ENCODE peak calls at places on chromosomes 7 and 10, in five cellular contexts. H is iPS-NIHi11; F is SIG-M5; V is astrocyte of the hippocampus; I is stimulated activated CD4-positive, alpha-beta T cell treated with anti-CD3 and anti-CD28 coated beads, Interleukin-4, amount 100 ng/mL, for 1 hour. W is an unnamed sample.

GRCh38 chr7:158824028-158824427 is 5.3 kb downstream of the ESYT2 start:
- DNase-seq in H (no peak), F (peak; percentile 81), V (no peak), I (peak; percentile 17), W (peak; percentile 63)

GRCh38 chr7:40697653-40698052 is 562.8 kb downstream of the SUGCT start:
- DNase-seq in H (no peak), F (no peak), V (no peak), I (no peak), W (no peak)

GRCh38 chr7:32513205-32513604 is 17.9 kb downstream of the AVL9 start:
- DNase-seq in H (no peak), F (no peak), V (no peak), I (no peak), W (no peak)

GRCh38 chr7:105853931-105854419 is 22.4 kb downstream of the ATXN7L1 start:
- DNase-seq in H (peak; percentile 19), F (no peak), V (no peak), I (no peak), W (no peak)

GRCh38 chr10:43461950-43462349 is 25.0 kb downstream of the ZNF487 start:
- DNase-seq in H (peak; percentile 48), F (peak; percentile 26), V (peak; percentile 85), I (no peak), W (no peak)

GRCh38 chr10:60099998-60100747 is 193.8 kb upstream of the CCDC6 start:
- DNase-seq in H (peak; percentile 52), F (no peak), V (peak; percentile 74), I (no peak), W (no peak)

GRCh38 chr7:67518580-67518979 is 521.9 kb downstream of the TYW1 start:
- DNase-seq in H (no peak), F (no peak), V (no peak), I (no peak), W (no peak)

GRCh38 chr7:27784399-27785053 is 44.6 kb downstream of the TAX1BP1 start:
- DNase-seq in H (peak; percentile 18), F (no peak), V (peak; percentile 64), I (no peak), W (no peak)

GRCh38 chr7:112184455-112184854 is 21.7 kb downstream of the DOCK4 start:
- DNase-seq in H (no peak), F (no peak), V (no peak), I (no peak), W (no peak)

GRCh38 chr7:99308461-99309074 is 17.1 kb upstream of the ARPC1A start:
- DNase-seq in H (no peak), F (no peak), V (no peak), I (no peak), W (no peak)

GRCh38 chr10:60521974-60522405 is 132.3 kb upstream of the ANK3 start:
- DNase-seq in H (peak; percentile 22), F (no peak), V (peak; percentile 82), I (no peak), W (no peak)

GRCh38 chr7:94666879-94667587 is 11.1 kb upstream of the SGCE start:
- DNase-seq in H (no peak), F (no peak), V (no peak), I (no peak), W (no peak)

GRCh38 chr7:33700001-33700899 is 205.1 kb upstream of the BMPER start:
- DNase-seq in H (no peak), F (no peak), V (no peak), I (no peak), W (no peak)

GRCh38 chr10:47303105-47303504 is 3.1 kb downstream of the GDF10 start:
- DNase-seq in H (no peak), F (no peak), V (no peak), I (no peak), W (no peak)

GRCh38 chr7:121107923-121108498 is 119.5 kb downstream of the CPED1 start:
- DNase-seq in H (peak; percentile 46), F (no peak), V (peak; percentile 82), I (no peak), W (no peak)

GRCh38 chr10:100364735-100365391 is 17.8 kb downstream of the SCD start:
- DNase-seq in H (peak; percentile 47), F (no peak), V (peak; percentile 79), I (no peak), W (no peak)

GRCh38 chr7:75980126-75980864 is 14.1 kb downstream of the TMEM120A start:
- DNase-seq in H (no peak), F (no peak), V (no peak), I (no peak), W (no peak)

GRCh38 chr7:96388620-96389383 is 66.9 kb upstream of the SLC25A13 start:
- DNase-seq in H (no peak), F (no peak), V (peak; percentile 77), I (no peak), W (no peak)

GRCh38 chr7:80847895-80848294 is 71.0 kb downstream of the SEMA3C start:
- DNase-seq in H (no peak), F (no peak), V (no peak), I (no peak), W (no peak)

GRCh38 chr10:21487416-21488180 is 37.9 kb downstream of the SKIDA1 start:
- DNase-seq in H (no peak), F (no peak), V (no peak), I (no peak), W (no peak)

GRCh38 chr10:71302874-71303568 is 16.0 kb upstream of the SLC29A3 start:
- DNase-seq in H (peak; percentile 76), F (peak; percentile 2), V (peak; percentile 65), I (no peak), W (no peak)

GRCh38 chr7:22433710-22434460 is 66.1 kb downstream of the STEAP1B start:
- DNase-seq in H (peak; percentile 31), F (no peak), V (no peak), I (no peak), W (no peak)

GRCh38 chr10:16440396-16441105 is 3.7 kb downstream of the PTER start:
- DNase-seq in H (no peak), F (no peak), V (peak; percentile 46), I (peak; percentile 7), W (no peak)

GRCh38 chr7:130099331-130099730 is 29.0 kb downstream of the KLHDC10 start:
- DNase-seq in H (no peak), F (no peak), V (no peak), I (no peak), W (no peak)

GRCh38 chr7:121167971-121168370 is 160.8 kb upstream of the WNT16 start:
- DNase-seq in H (no peak), F (no peak), V (no peak), I (no peak), W (no peak)

GRCh38 chr7:138309186-138309585 is 150.9 kb upstream of the TRIM24 start:
- DNase-seq in H (no peak), F (no peak), V (no peak), I (no peak), W (no peak)

GRCh38 chr10:124279882-124280281 is 138.8 kb downstream of the OAT start:
- DNase-seq in H (no peak), F (no peak), V (no peak), I (no peak), W (no peak)

W was measured in stimulated activated naive CD4-positive, alpha-beta T cell treated with Interleukin-2 at 50 U/mL for 16 hours.